ENCODE peak calls at places on chromosomes 2 and 18, in five cellular contexts. A is AG04450, L is A673, X is GM23248, P is heart right ventricle. O is an unnamed sample.

GRCh38 chr2:111624401-111625156 is 259.4 kb downstream of the ANAPC1 start:
- DNase-seq in A (peak; percentile 58), L (peak; percentile 94), X (peak; percentile 85), P (no peak), O (no peak)

GRCh38 chr18:36333418-36333817 is 35.9 kb downstream of the FHOD3 start:
- DNase-seq in A (peak; percentile 59), L (no peak), X (peak; percentile 83), P (no peak), O (no peak)

GRCh38 chr2:137944714-137945113 is 19.6 kb upstream of the HNMT start:
- DNase-seq in A (no peak), L (no peak), X (no peak), P (no peak), O (no peak)

GRCh38 chr2:207624170-207625013 is 802 bp downstream of the METTL21A start:
- DNase-seq in A (no peak), L (peak; percentile 81), X (peak; percentile 82), P (peak; percentile 76), O (peak; percentile 77)

GRCh38 chr2:21381421-21381820 is 257.7 kb downstream of the TDRD15 start:
- DNase-seq in A (peak; percentile 7), L (peak; percentile 46), X (no peak), P (no peak), O (no peak)

GRCh38 chr2:187959821-187960220 is 331.9 kb upstream of the GULP1 start:
- DNase-seq in A (no peak), L (peak; percentile 32), X (peak; percentile 9), P (no peak), O (no peak)

GRCh38 chr2:192373754-192374153 is 179.0 kb upstream of the TMEFF2 start:
- DNase-seq in A (no peak), L (no peak), X (no peak), P (no peak), O (no peak)

GRCh38 chr2:16122556-16122955 is 182.2 kb downstream of the MYCN start:
- DNase-seq in A (no peak), L (no peak), X (no peak), P (no peak), O (no peak)

GRCh38 chr2:233162770-233163169 is 88.7 kb upstream of the ATG16L1 start:
- DNase-seq in A (no peak), L (no peak), X (no peak), P (no peak), O (no peak)

GRCh38 chr2:70069049-70069448 is 18.2 kb upstream of the PCBP1 start:
- DNase-seq in A (no peak), L (no peak), X (peak; percentile 74), P (no peak), O (peak; percentile 50)

DNA sequence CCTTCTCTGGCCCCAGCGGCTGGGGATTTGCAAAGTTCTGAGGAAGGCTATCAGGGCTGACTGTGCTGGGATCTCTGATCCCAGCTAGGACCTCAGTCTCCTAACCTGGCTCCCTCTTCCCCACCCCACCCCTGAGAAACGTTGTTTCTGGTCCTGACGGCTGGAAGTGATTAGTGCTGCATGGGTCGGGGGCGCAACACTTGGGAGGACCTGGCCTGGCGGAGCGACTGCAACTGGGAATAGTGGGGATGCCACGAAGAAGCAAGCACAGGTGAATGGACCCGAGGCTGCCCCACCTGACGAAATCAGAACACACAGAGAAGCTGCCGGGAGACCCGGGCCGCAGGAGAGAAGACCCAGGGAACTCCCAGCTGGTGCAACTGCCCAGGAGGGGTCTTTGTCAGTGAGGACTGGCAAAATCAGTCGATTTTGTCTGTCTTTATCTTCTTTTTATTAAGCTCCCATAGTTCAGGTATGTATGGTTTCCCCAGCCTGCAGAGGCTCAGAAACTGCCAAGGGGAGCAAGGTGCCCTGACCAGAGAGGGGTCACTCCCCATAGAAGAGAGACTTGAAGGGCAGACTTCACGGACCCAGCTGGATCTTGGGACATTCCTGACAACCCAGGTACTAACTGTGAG is 656 bp upstream of the LBX2 start:
- DNase-seq in A (no peak), L (no peak), X (no peak), P (no peak), O (no peak)
- H3K27me3 ChIP-seq in A (peaks cover 40% of the 10 kb centered on the region), L (peaks cover 31% of the 10 kb centered on the region), X (no peaks in the 10 kb centered on the region), P (peaks cover 9% of the 10 kb centered on the region), O (peaks cover 39% of the 10 kb centered on the region)

GRCh38 chr18:65942103-65942502 is 191.3 kb downstream of the CDH7 start:
- DNase-seq in A (no peak), L (peak; percentile 21), X (no peak), P (no peak), O (no peak)
- H3K4me3 ChIP-seq in A (no peak overlapping the region), L (no peak overlapping the region), X (no peak overlapping the region), P (no peak overlapping the region), O (no peak overlapping the region)

DNA sequence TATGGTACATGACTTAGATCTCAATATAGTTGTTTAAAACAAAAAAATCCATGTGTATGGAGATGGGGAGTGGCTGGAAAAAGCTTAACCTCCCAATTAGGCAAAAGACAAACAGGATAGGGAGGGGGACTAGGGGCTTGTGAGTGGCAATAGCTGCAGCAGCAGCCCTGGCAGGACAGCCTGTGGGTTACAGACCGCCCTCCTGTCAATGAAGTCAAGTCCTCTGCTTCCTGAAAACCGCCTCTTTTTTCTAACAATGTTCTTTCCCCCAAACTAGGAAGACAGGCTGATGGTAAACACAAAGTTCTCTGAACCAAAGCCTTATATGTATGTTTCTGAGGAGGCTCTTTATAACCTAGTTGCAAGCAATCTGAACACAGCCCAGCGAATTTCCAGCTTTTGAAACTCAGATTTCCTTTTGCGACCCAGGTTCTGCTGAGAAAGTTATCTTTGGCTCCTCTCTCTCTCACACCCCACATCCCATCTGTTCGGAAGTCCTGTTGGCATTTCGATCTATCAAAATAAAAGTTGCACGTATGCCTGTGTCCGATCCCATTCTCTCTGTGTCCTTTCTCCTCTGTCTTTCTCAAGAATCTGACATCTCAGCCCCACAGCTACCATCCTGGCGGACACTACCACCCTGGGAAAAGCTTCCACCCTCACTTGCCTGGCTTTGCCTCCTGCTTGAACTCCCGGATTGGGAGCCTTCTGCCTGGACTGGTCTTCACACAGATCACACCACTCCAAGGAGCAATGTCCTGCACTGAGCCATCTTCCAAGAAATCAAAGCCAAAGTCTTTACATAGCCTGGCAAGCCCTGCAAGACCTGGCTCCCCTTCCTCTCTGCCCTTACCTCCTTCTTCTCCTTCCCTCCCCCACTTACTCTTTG is 10.1 kb downstream of the ATP8B1 start:
- DNase-seq in A (no peak), L (no peak), X (peak; percentile 27), P (no peak), O (no peak)
- H3K27ac ChIP-seq in A (peak overlapping the region; percentile 79), L (peak overlapping the region; percentile 69), X (no peak overlapping the region), P (peak overlapping the region; percentile 67), O (no peak overlapping the region)

DNA sequence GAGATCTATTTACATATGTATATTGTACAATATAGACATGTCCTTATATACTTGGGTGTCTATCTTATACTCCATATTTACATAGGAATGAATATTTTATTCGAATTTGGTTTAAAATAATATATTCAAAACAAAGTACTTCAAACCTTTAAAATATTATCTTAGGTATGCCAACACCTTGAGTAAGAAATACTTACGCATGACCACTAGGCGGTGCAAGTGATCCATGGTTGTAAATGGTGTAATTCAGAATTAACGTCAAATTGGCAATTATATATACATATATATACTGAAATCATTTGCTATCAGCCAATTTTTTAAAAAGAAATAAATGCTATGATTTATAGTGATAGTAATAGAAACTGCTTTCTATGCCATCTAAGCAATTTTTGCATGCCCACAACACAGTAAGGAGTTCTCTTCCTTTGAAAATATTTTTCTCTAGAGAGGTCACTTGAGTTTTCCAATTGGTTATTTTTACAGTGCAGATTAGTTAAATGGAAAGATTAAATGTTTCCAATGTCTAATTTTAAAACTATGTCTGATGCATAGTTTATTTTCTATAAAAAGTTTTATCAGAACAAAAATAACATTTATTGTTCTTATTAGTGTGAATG is 37.5 kb upstream of the SPAG16 start:
- DNase-seq in A (peak; percentile 18), L (peak; percentile 70), X (peak; percentile 64), P (no peak), O (peak; percentile 58)
- H3K27me3 ChIP-seq in A (no peaks in the 10 kb centered on the region), L (no peaks in the 10 kb centered on the region), X (no peaks in the 10 kb centered on the region), P (no peaks in the 10 kb centered on the region), O (peaks cover 5% of the 10 kb centered on the region)

GRCh38 chr2:171762879-171763573 is 75.8 kb downstream of the DYNC1I2 start:
- DNase-seq in A (no peak), L (peak; percentile 22), X (peak; percentile 39), P (no peak), O (no peak)
- H3K4me3 ChIP-seq in A (no peak overlapping the region), L (no peak overlapping the region), X (no peak overlapping the region), P (no peak overlapping the region), O (no peak overlapping the region)

DNA sequence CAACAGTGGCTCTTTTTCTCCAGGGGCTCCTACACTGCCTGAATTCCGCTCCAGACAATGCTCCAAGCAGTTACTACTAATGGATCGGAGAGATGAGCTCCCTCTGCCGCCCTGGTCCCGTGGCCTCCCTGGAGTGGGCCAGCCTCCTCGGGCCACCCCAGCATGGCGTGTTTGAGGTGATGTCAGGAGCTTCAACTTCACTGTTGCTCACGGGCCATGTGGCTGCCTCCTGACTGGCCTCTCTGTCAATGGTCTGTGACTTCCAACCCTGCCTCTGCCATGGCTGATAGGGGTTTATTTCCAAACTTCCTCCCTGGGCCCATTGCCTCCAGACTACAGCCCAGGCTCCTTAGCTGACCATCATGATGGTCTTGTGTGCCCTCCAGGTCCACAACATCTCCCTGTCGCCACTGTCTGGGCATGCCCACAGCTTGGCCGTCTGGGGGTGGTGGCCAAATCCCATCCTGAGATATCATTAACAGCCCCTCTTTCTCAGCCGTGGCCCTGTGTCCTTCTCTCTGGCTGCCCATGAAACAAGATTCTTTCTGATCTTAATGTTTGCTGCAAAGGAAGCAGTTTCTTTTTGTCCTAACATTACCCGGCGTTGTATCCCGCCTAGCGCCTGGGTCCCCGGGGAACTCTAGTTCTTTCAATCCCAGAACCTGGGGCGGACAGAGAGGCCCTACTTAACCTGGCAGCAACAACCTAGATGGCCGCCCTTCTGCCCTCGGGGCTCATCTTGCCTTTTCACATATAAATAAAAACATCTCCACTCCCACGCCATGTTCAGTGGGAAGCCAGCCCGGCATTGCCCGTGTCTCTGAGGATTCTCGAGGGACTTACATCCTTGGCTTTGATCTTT is 38.1 kb downstream of the ATOH8 start:
- DNase-seq in A (no peak), L (no peak), X (peak; percentile 47), P (no peak), O (no peak)
- H3K27ac ChIP-seq in A (no peak overlapping the region), L (no peak overlapping the region), X (no peak overlapping the region), P (peak overlapping the region; percentile 19), O (no peak overlapping the region)